ENCODE peak calls at places on chromosomes 2 and 18, in seven cellular contexts. V is IMR-90, T is psoas muscle, Y is thoracic aorta, X is tibial nerve, N is Peyer's patch, A is heart left ventricle. M is an unnamed sample. For H3K9me3, the result is how much of the 10 kb centered on the place peaks cover.

GRCh38 chr2:65367517-65367916 is 64.9 kb downstream of the SPRED2 start:
- DNase-seq in A (no peak), T (no peak), V (peak), X (no peak), N (no peak), Y (no peak), M (no peak)

GRCh38 chr2:166417669-166418068 is 41.9 kb upstream of the SCN9A start:
- DNase-seq in A (no peak), T (no peak), Y (no peak), V (peak), X (no peak), N (no peak), M (no peak)

GRCh38 chr18:10490401-10491289 is 35.2 kb upstream of the NAPG start:
- DNase-seq in T (no peak), A (peak), X (no peak), Y (no peak), V (no peak), N (peak), M (peak)

GRCh38 chr2:135945521-135945920 is 39.9 kb downstream of the DARS1 start:
- DNase-seq in V (no peak), A (no peak), X (no peak), T (no peak), Y (no peak), N (no peak), M (no peak)

GRCh38 chr2:54469484-54470053 is 13.4 kb downstream of the SPTBN1 start:
- DNase-seq in T (no peak), Y (no peak), A (no peak), X (no peak), V (no peak), N (no peak), M (no peak)

GRCh38 chr18:63291278-63291677 is 28.3 kb downstream of the BCL2 start:
- DNase-seq in T (no peak), Y (no peak), X (no peak), N (no peak), V (no peak), A (no peak), M (no peak)

GRCh38 chr2:148640767-148641166 is 3.8 kb upstream of the EPC2 start:
- DNase-seq in V (peak), A (no peak), T (no peak), Y (no peak), N (no peak), X (no peak), M (no peak)

GRCh38 chr2:82993631-82994030 is 1465.4 kb downstream of the SUCLG1 start:
- DNase-seq in T (no peak), X (no peak), Y (no peak), A (no peak), V (no peak), N (no peak), M (no peak)

GRCh38 chr2:189411860-189412259 is 29.4 kb upstream of the WDR75 start:
- DNase-seq in N (no peak), V (peak), Y (no peak), T (no peak), X (no peak), A (no peak), M (no peak)

GRCh38 chr2:239605976-239606375 is 205.2 kb upstream of the HDAC4 start:
- DNase-seq in A (no peak), X (peak), Y (no peak), V (no peak), T (no peak), N (peak), M (no peak)

GRCh38 chr2:200862532-200863000 is 1.9 kb downstream of the CLK1 start:
- DNase-seq in X (peak), A (no peak), V (peak), T (no peak), Y (no peak), N (no peak), M (peak)

GRCh38 chr2:20403693-20404381 is 43.0 kb upstream of the RHOB start:
- DNase-seq in X (no peak), V (no peak), T (no peak), A (no peak), N (peak), Y (no peak), M (no peak)

GRCh38 chr18:69081846-69082245 is 284.0 kb downstream of the CCDC102B start:
- DNase-seq in Y (no peak), V (no peak), X (no peak), A (no peak), N (no peak), T (no peak), M (no peak)

GRCh38 chr2:241507430-241508239 is 749 bp downstream of the STK25 start:
- DNase-seq in V (peak), X (no peak), N (peak), T (peak), Y (no peak), A (peak), M (no peak)

GRCh38 chr2:47250576-47251403 is 95.7 kb upstream of the STPG4 start:
- DNase-seq in Y (no peak), X (no peak), A (no peak), N (no peak), T (no peak), V (no peak), M (no peak)

GRCh38 chr2:237996041-237996593 is 29.3 kb downstream of the UBE2F start:
- DNase-seq in X (no peak), T (no peak), N (no peak), Y (no peak), V (peak), A (no peak), M (no peak)

GRCh38 chr2:218022131-218022850 is 19.5 kb upstream of the TNS1 start:
- DNase-seq in Y (no peak), A (no peak), T (no peak), X (no peak), V (no peak), N (peak), M (no peak)

GRCh38 chr2:66481100-66481549 is 46.2 kb downstream of the MEIS1 start:
- DNase-seq in X (no peak), T (no peak), Y (no peak), N (no peak), V (peak), A (no peak), M (no peak)

GRCh38 chr2:35409762-35410161 is 945.8 kb upstream of the CRIM1 start:
- DNase-seq in A (no peak), N (no peak), T (no peak), Y (no peak), V (no peak), X (no peak), M (no peak)

GRCh38 chr2:19684516-19684915 is 217.3 kb downstream of the TTC32 start:
- DNase-seq in A (no peak), V (no peak), Y (no peak), T (no peak), N (no peak), X (no peak), M (no peak)

GRCh38 chr18:13387856-13388548 is 169.4 kb downstream of the LDLRAD4 start:
- DNase-seq in T (no peak), A (no peak), V (peak), N (no peak), Y (no peak), X (no peak), M (no peak)

GRCh38 chr2:170238776-170239175 is 60.8 kb downstream of the MYO3B start:
- DNase-seq in T (no peak), X (no peak), V (no peak), Y (no peak), A (no peak), N (no peak), M (no peak)

GRCh38 chr2:174546519-174547506 is 50.8 kb downstream of the WIPF1 start:
- DNase-seq in V (peak), T (no peak), A (no peak), X (peak), Y (no peak), N (no peak), M (no peak)

GRCh38 chr2:232365621-232366321 is 12.8 kb upstream of the ALPP start:
- DNase-seq in V (peak), T (peak), A (peak), N (peak), X (no peak), Y (no peak), M (no peak)

GRCh38 chr2:42851740-42852250 is 59.4 kb upstream of the HAAO start:
- DNase-seq in V (no peak), Y (no peak), T (no peak), A (no peak), N (no peak), X (no peak), M (no peak)

GRCh38 chr2:96802721-96803120 is 13.3 kb upstream of the CNNM3 start:
- DNase-seq in Y (no peak), V (no peak), T (peak), X (no peak), A (no peak), N (no peak), M (no peak)

GRCh38 chr18:830315-830901 is 18.4 kb upstream of the YES1 start:
- DNase-seq in T (no peak), Y (no peak), V (peak), N (no peak), X (peak), A (no peak), M (peak)

GRCh38 chr2:191345788-191346187 is 100.6 kb downstream of the MYO1B start:
- DNase-seq in X (no peak), V (peak), A (no peak), Y (no peak), N (no peak), T (no peak), M (no peak)

GRCh38 chr18:27713037-27713726 is 463.7 kb downstream of the CDH2 start:
- DNase-seq in A (no peak), X (no peak), V (no peak), Y (no peak), T (no peak), N (no peak), M (no peak)

GRCh38 chr2:20365249-20365817 is 14.7 kb upstream of the PUM2 start:
- DNase-seq in Y (no peak), X (no peak), T (no peak), N (no peak), A (no peak), V (peak), M (no peak)

GRCh38 chr18:2083691-2084090 is 487.6 kb downstream of the METTL4 start:
- DNase-seq in Y (no peak), N (no peak), T (no peak), A (no peak), X (no peak), V (no peak), M (no peak)

GRCh38 chr2:26463252-26464207 is 14.4 kb downstream of the OTOF start:
- DNase-seq in T (peak), X (no peak), V (no peak), N (no peak), Y (no peak), A (no peak), M (no peak)

GRCh38 chr2:234694244-234695013 is 197.5 kb upstream of the ARL4C start:
- DNase-seq in Y (no peak), A (no peak), T (no peak), V (peak), X (no peak), N (no peak), M (no peak)
- H3K4me3 ChIP-seq in Y (no peak), A (no peak), T (no peak), V (no peak), X (no peak), N (no peak), M (no peak)

DNA sequence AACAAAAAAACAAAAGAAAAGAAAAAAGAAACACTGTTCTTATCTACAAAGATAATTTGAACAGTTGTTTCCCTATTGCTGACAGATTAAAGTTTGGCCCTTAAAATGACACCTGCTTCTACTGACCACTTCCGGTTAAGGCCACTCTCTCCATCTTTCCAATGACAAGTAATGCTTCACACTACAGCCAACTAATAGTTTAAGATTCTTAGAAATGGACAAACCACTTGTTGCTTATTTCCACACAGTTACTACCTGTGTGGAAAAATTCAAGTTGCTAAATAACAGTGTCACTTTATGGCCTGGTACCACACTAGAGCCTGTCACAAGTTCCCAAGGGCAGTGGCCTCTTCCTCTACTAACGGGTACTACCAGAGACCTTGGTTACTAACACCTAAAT is 2.4 kb downstream of the TMEM185B start:
- DNase-seq in V (no peak), X (no peak), N (no peak), T (no peak), A (no peak), Y (no peak), M (no peak)
- H3K9me3 ChIP-seq in V (under half), X (under half), N (under half), T (under half), A (under half), Y (under half), M (under half)

GRCh38 chr2:188383158-188383557 is 91.5 kb downstream of the GULP1 start:
- DNase-seq in A (no peak), Y (no peak), N (no peak), X (no peak), V (peak), T (no peak), M (no peak)
- H3K4me3 ChIP-seq in A (peak), Y (peak), N (no peak), X (peak), V (peak), T (peak), M (no peak)

GRCh38 chr2:132815522-132815921 is 145.5 kb upstream of the LYPD1 start:
- DNase-seq in T (no peak), A (no peak), X (no peak), N (no peak), V (peak), Y (no peak), M (no peak)
- H3K9me3 ChIP-seq in T (under half), A (under half), X (under half), N (under half), V (under half), Y (under half), M (under half)

GRCh38 chr2:219499555-219499954 is 864 bp downstream of the GMPPA start:
- DNase-seq in N (no peak), A (no peak), X (no peak), T (no peak), V (no peak), Y (no peak), M (no peak)
- H3K4me3 ChIP-seq in N (peak), A (peak), X (no peak), T (peak), V (peak), Y (peak), M (no peak)

DNA sequence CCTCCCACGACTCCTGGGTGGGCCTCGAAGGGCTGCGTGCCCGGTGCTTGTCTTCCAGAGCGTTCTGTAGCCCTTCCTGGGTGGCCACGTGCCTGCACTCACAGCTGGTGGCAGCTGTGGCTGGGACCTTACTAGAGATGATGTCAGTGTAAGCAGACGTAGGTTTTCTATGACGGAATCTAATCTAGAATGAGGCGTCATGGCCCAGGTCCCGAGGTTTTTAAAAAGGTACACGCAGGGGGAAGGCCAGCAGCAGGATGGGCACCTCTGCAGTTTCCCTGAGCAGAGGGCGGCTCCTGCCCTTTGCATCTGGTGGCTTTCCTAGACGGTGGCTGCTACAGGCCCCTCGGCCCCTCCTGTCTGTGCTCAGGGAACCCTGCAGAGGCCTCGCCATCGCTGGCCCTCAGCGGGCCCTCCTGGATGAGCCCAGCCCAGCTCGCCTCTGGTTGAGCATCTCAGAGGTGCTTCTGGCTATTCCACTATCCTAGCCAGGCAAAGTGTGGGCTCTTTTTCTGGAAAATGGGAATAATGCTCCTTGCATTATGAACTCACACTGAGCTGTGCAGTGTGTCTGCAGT is 49.6 kb upstream of the PXDN start:
- DNase-seq in A (peak), X (no peak), T (no peak), N (no peak), Y (no peak), V (no peak), M (no peak)
- H3K9me3 ChIP-seq in A (under half), X (under half), T (under half), N (under half), Y (under half), V (under half), M (under half)

DNA sequence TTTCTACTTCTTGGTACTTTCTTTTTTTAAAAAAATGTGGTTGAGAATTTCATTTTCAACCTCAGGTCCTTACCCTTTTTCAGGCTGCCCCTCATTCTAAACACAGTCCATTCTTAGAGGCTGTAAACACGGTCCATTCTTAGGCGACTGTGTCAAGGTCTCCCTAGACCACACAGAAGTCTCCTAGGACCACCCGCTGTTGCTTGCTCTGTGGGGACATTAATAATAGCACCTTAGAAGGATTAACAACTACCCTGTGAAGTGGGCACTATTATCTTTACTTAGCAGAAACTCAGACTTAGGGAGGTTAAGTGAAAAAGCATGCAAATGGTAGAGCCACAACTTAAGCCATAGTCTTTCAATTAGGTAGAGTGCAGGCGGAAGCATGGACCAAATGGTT is 91.7 kb downstream of the RBMS1 start:
- DNase-seq in X (no peak), T (no peak), A (no peak), Y (no peak), V (no peak), N (no peak), M (no peak)
- H3K4me3 ChIP-seq in X (no peak), T (no peak), A (no peak), Y (no peak), V (no peak), N (no peak), M (no peak)

M was measured in effector memory CD4-positive, alpha-beta T cell.